ENCODE peak calls at places on chromosomes 4 and X, in seven cellular contexts. G is caudate nucleus, F is NCI-H2171 treated with DMSO at 0.1 percent for 48 hours, T is AG08396, N is M059J, O is AG09309, Y is LHCN-M2. U is an unnamed sample.

GRCh38 chr4:69910016-69910782 is 20.7 kb upstream of the CSN1S1 start:
- DNase-seq in G (no peak), F (no peak), T (no peak), N (no peak), O (no peak), Y (peak), U (no peak)

GRCh38 chrX:155441097-155441496 is 17.3 kb downstream of the F8A3 start:
- DNase-seq in G (no peak), F (no peak), T (no peak), N (no peak), O (no peak), Y (no peak), U (no peak)

GRCh38 chrX:14591976-14592375 is 62.6 kb downstream of the GLRA2 start:
- DNase-seq in G (no peak), F (no peak), T (no peak), N (peak), O (no peak), Y (peak), U (no peak)

GRCh38 chrX:367866-368265 is 18.8 kb downstream of the PPP2R3B start:
- DNase-seq in G (no peak), F (no peak), T (no peak), N (no peak), O (no peak), Y (no peak), U (no peak)

GRCh38 chr4:2251073-2251794 is 9.3 kb upstream of the HAUS3 start:
- DNase-seq in G (no peak), F (no peak), T (no peak), N (no peak), O (no peak), Y (no peak), U (peak)

GRCh38 chr4:71558248-71558647 is 219.4 kb downstream of the SLC4A4 start:
- DNase-seq in G (no peak), F (no peak), T (no peak), N (no peak), O (no peak), Y (no peak), U (no peak)

GRCh38 chr4:114494257-114494803 is 104.3 kb upstream of the UGT8 start:
- DNase-seq in G (no peak), F (peak), T (no peak), N (no peak), O (no peak), Y (no peak), U (no peak)

GRCh38 chrX:109635151-109635550 is 10.2 kb upstream of the KCNE5 start:
- DNase-seq in G (no peak), F (peak), T (peak), N (peak), O (no peak), Y (peak), U (no peak)

GRCh38 chr4:169619958-169620845 is at the start of gene CLCN3:
- DNase-seq in G (peak), F (peak), T (peak), N (peak), O (peak), Y (peak), U (peak)

GRCh38 chr4:78155616-78156105 is 98.5 kb downstream of the FRAS1 start:
- DNase-seq in G (no peak), F (no peak), T (no peak), N (peak), O (no peak), Y (peak), U (no peak)

GRCh38 chr4:25343671-25344070 is 31.1 kb downstream of the ZCCHC4 start:
- DNase-seq in G (no peak), F (no peak), T (no peak), N (peak), O (no peak), Y (peak), U (no peak)

GRCh38 chr4:173318648-173319211 is 15.4 kb downstream of the HMGB2 start:
- DNase-seq in G (no peak), F (peak), T (peak), N (peak), O (no peak), Y (peak), U (no peak)

GRCh38 chrX:141405486-141405877 is 163.2 kb upstream of the SPANXC start:
- DNase-seq in G (no peak), F (no peak), T (no peak), N (peak), O (no peak), Y (peak), U (no peak)

GRCh38 chr4:73668806-73669205 is 48.6 kb upstream of the RASSF6 start:
- DNase-seq in G (no peak), F (peak), T (no peak), N (peak), O (no peak), Y (no peak), U (peak)

GRCh38 chr4:25144870-25145481 is 15.3 kb downstream of the SEPSECS start:
- DNase-seq in G (no peak), F (peak), T (peak), N (peak), O (no peak), Y (peak), U (no peak)

GRCh38 chrX:19479458-19479857 is 35.9 kb downstream of the MAP3K15 start:
- DNase-seq in G (no peak), F (no peak), T (no peak), N (no peak), O (no peak), Y (no peak), U (no peak)

GRCh38 chr4:128525939-128526630 is 238.5 kb upstream of the PGRMC2 start:
- DNase-seq in G (no peak), F (peak), T (no peak), N (no peak), O (peak), Y (peak), U (no peak)

GRCh38 chr4:84733343-84734033 is 150.6 kb downstream of the CDS1 start:
- DNase-seq in G (no peak), F (no peak), T (no peak), N (no peak), O (no peak), Y (no peak), U (no peak)

GRCh38 chrX:102765217-102765616 is 44.7 kb downstream of the GPRASP3 start:
- DNase-seq in G (no peak), F (no peak), T (peak), N (peak), O (peak), Y (peak), U (peak)

GRCh38 chr4:25658777-25659176 is 3.1 kb downstream of the SLC34A2 start:
- DNase-seq in G (no peak), F (no peak), T (no peak), N (no peak), O (no peak), Y (no peak), U (no peak)

GRCh38 chr4:136643416-136643815 is 888.9 kb downstream of the PCDH18 start:
- DNase-seq in G (no peak), F (peak), T (no peak), N (no peak), O (no peak), Y (no peak), U (no peak)

GRCh38 chrX:135605906-135606305 is 85.4 kb downstream of the INTS6L start:
- DNase-seq in G (no peak), F (peak), T (no peak), N (no peak), O (no peak), Y (no peak), U (no peak)

GRCh38 chrX:131739823-131740222 is 195.9 kb downstream of the OR13H1 start:
- DNase-seq in G (no peak), F (no peak), T (no peak), N (no peak), O (no peak), Y (peak), U (no peak)

GRCh38 chr4:111283066-111283677 is 660.3 kb upstream of the PITX2 start:
- DNase-seq in G (no peak), F (no peak), T (peak), N (peak), O (peak), Y (peak), U (peak)

GRCh38 chrX:132382068-132382467 is 106.8 kb downstream of the MBNL3 start:
- DNase-seq in G (no peak), F (no peak), T (no peak), N (no peak), O (no peak), Y (no peak), U (no peak)

GRCh38 chr4:7050481-7051143 is 7.4 kb downstream of the TADA2B start:
- DNase-seq in G (no peak), F (no peak), T (no peak), N (no peak), O (no peak), Y (no peak), U (peak)

GRCh38 chr4:156976147-156976546 is 4.5 kb upstream of the PDGFC start:
- DNase-seq in G (no peak), F (no peak), T (peak), N (peak), O (no peak), Y (peak), U (no peak)

GRCh38 chrX:13685126-13685763 is 3.7 kb upstream of the RAB9A start:
- DNase-seq in G (no peak), F (no peak), T (peak), N (peak), O (no peak), Y (peak), U (no peak)

GRCh38 chrX:153074262-153074899 is 2.1 kb downstream of the PNMA6A start:
- DNase-seq in G (no peak), F (no peak), T (no peak), N (no peak), O (no peak), Y (no peak), U (no peak)

GRCh38 chr4:84927428-84927827 is 39.1 kb downstream of the WDFY3 start:
- DNase-seq in G (no peak), F (peak), T (no peak), N (no peak), O (no peak), Y (no peak), U (no peak)

GRCh38 chrX:106302304-106302703 is 134.2 kb downstream of the PWWP3B start:
- DNase-seq in G (no peak), F (no peak), T (no peak), N (no peak), O (no peak), Y (peak), U (no peak)

GRCh38 chr4:105594094-105595010 is 41.9 kb downstream of the ARHGEF38 start:
- DNase-seq in G (no peak), F (no peak), T (no peak), N (peak), O (no peak), Y (no peak), U (no peak)

GRCh38 chrX:15497865-15498264 is 2.7 kb upstream of the BMX start:
- DNase-seq in G (peak), F (peak), T (peak), N (peak), O (no peak), Y (peak), U (peak)

GRCh38 chr4:176587920-176588319 is 204.8 kb downstream of the VEGFC start:
- DNase-seq in G (no peak), F (no peak), T (peak), N (peak), O (peak), Y (peak), U (peak)

GRCh38 chr4:169315530-169316306 is 45.0 kb upstream of the SH3RF1 start:
- DNase-seq in G (no peak), F (peak), T (peak), N (peak), O (no peak), Y (peak), U (no peak)

GRCh38 chrX:14073561-14073960 is 43.9 kb upstream of the GEMIN8 start:
- DNase-seq in G (no peak), F (no peak), T (no peak), N (peak), O (no peak), Y (no peak), U (no peak)

GRCh38 chr4:53189011-53189410 is 176.8 kb downstream of the SCFD2 start:
- DNase-seq in G (no peak), F (no peak), T (peak), N (peak), O (peak), Y (peak), U (no peak)

U was measured in adrenal gland.